ENCODE peak calls at places on chromosomes 12 and 14, in seven cellular contexts. One of them, this sample, is unnamed.

GRCh38 chr12:13437541-13437940 is 241.0 kb downstream of the EMP1 start:
- DNase-seq in brain microvascular endothelial cell: no peak
- DNase-seq in progenitor cell of endocrine pancreas: no peak
- DNase-seq in psoas muscle: no peak
- DNase-seq in cardiac muscle cell: no peak
- DNase-seq in Calu3: no peak
- DNase-seq in breast epithelium: no peak
- DNase-seq in this sample: no peak

GRCh38 chr12:109948382-109948781 is 47.8 kb downstream of the GIT2 start:
- DNase-seq in progenitor cell of endocrine pancreas: no peak
- DNase-seq in brain microvascular endothelial cell: no peak
- DNase-seq in Calu3: no peak
- DNase-seq in cardiac muscle cell: no peak
- DNase-seq in breast epithelium: no peak
- DNase-seq in psoas muscle: no peak
- DNase-seq in this sample: no peak

GRCh38 chr12:79373896-79374499 is 316.8 kb downstream of the PAWR start:
- DNase-seq in brain microvascular endothelial cell: peak
- DNase-seq in breast epithelium: no peak
- DNase-seq in psoas muscle: no peak
- DNase-seq in cardiac muscle cell: peak
- DNase-seq in progenitor cell of endocrine pancreas: peak
- DNase-seq in Calu3: peak
- DNase-seq in this sample: no peak

GRCh38 chr12:47896633-47897032 is 8.2 kb downstream of the VDR start:
- DNase-seq in breast epithelium: peak
- DNase-seq in psoas muscle: no peak
- DNase-seq in Calu3: peak
- DNase-seq in brain microvascular endothelial cell: no peak
- DNase-seq in progenitor cell of endocrine pancreas: no peak
- DNase-seq in cardiac muscle cell: no peak
- DNase-seq in this sample: no peak

GRCh38 chr12:58066296-58066695 is 124.9 kb downstream of the ATP23 start:
- DNase-seq in breast epithelium: no peak
- DNase-seq in Calu3: peak
- DNase-seq in progenitor cell of endocrine pancreas: no peak
- DNase-seq in psoas muscle: no peak
- DNase-seq in brain microvascular endothelial cell: no peak
- DNase-seq in cardiac muscle cell: peak
- DNase-seq in this sample: no peak

GRCh38 chr12:31016057-31016456 is 57.6 kb upstream of the DDX11 start:
- DNase-seq in cardiac muscle cell: no peak
- DNase-seq in Calu3: no peak
- DNase-seq in progenitor cell of endocrine pancreas: no peak
- DNase-seq in brain microvascular endothelial cell: no peak
- DNase-seq in psoas muscle: no peak
- DNase-seq in breast epithelium: no peak
- DNase-seq in this sample: no peak

GRCh38 chr12:125193798-125194562 is 128.7 kb downstream of the AACS start:
- DNase-seq in progenitor cell of endocrine pancreas: no peak
- DNase-seq in psoas muscle: no peak
- DNase-seq in brain microvascular endothelial cell: peak
- DNase-seq in breast epithelium: no peak
- DNase-seq in Calu3: peak
- DNase-seq in cardiac muscle cell: no peak
- DNase-seq in this sample: no peak

GRCh38 chr14:105067140-105067968 is 2.1 kb upstream of the GPR132 start:
- DNase-seq in progenitor cell of endocrine pancreas: no peak
- DNase-seq in cardiac muscle cell: no peak
- DNase-seq in psoas muscle: no peak
- DNase-seq in brain microvascular endothelial cell: peak
- DNase-seq in Calu3: no peak
- DNase-seq in breast epithelium: no peak
- DNase-seq in this sample: no peak

GRCh38 chr14:99075061-99075460 is 196.9 kb downstream of the BCL11B start:
- DNase-seq in progenitor cell of endocrine pancreas: no peak
- DNase-seq in Calu3: no peak
- DNase-seq in psoas muscle: no peak
- DNase-seq in brain microvascular endothelial cell: no peak
- DNase-seq in breast epithelium: no peak
- DNase-seq in cardiac muscle cell: no peak
- DNase-seq in this sample: no peak

GRCh38 chr12:31929140-31929526 is 30.1 kb upstream of the RESF1 start:
- DNase-seq in breast epithelium: no peak
- DNase-seq in brain microvascular endothelial cell: no peak
- DNase-seq in progenitor cell of endocrine pancreas: no peak
- DNase-seq in cardiac muscle cell: no peak
- DNase-seq in psoas muscle: no peak
- DNase-seq in Calu3: no peak
- DNase-seq in this sample: no peak

GRCh38 chr12:69527506-69528272 is 57.5 kb downstream of the FRS2 start:
- DNase-seq in Calu3: no peak
- DNase-seq in cardiac muscle cell: peak
- DNase-seq in progenitor cell of endocrine pancreas: no peak
- DNase-seq in breast epithelium: no peak
- DNase-seq in psoas muscle: no peak
- DNase-seq in brain microvascular endothelial cell: peak
- DNase-seq in this sample: peak

GRCh38 chr14:22561661-22562579 is 27.1 kb downstream of the DAD1 start:
- DNase-seq in cardiac muscle cell: peak
- DNase-seq in psoas muscle: no peak
- DNase-seq in Calu3: no peak
- DNase-seq in progenitor cell of endocrine pancreas: no peak
- DNase-seq in brain microvascular endothelial cell: no peak
- DNase-seq in breast epithelium: no peak
- DNase-seq in this sample: no peak

GRCh38 chr12:111410229-111411186 is 4.8 kb downstream of the SH2B3 start:
- DNase-seq in breast epithelium: no peak
- DNase-seq in progenitor cell of endocrine pancreas: no peak
- DNase-seq in psoas muscle: no peak
- DNase-seq in cardiac muscle cell: peak
- DNase-seq in brain microvascular endothelial cell: no peak
- DNase-seq in Calu3: no peak
- DNase-seq in this sample: no peak

GRCh38 chr12:108055135-108055534 is 74.0 kb upstream of the WSCD2 start:
- DNase-seq in Calu3: no peak
- DNase-seq in progenitor cell of endocrine pancreas: no peak
- DNase-seq in brain microvascular endothelial cell: no peak
- DNase-seq in cardiac muscle cell: no peak
- DNase-seq in psoas muscle: no peak
- DNase-seq in breast epithelium: no peak
- DNase-seq in this sample: no peak

GRCh38 chr12:121366063-121366459 is 13.8 kb upstream of the ANAPC5 start:
- DNase-seq in brain microvascular endothelial cell: no peak
- DNase-seq in Calu3: no peak
- DNase-seq in breast epithelium: no peak
- DNase-seq in psoas muscle: no peak
- DNase-seq in progenitor cell of endocrine pancreas: no peak
- DNase-seq in cardiac muscle cell: no peak
- DNase-seq in this sample: no peak

GRCh38 chr14:32252030-32252670 is 49.1 kb upstream of the RNU6-8 start:
- DNase-seq in psoas muscle: no peak
- DNase-seq in progenitor cell of endocrine pancreas: peak
- DNase-seq in Calu3: peak
- DNase-seq in breast epithelium: no peak
- DNase-seq in cardiac muscle cell: peak
- DNase-seq in brain microvascular endothelial cell: peak
- DNase-seq in this sample: peak

GRCh38 chr14:73943083-73943482 is 6.8 kb downstream of the FAM161B start:
- DNase-seq in cardiac muscle cell: peak
- DNase-seq in progenitor cell of endocrine pancreas: no peak
- DNase-seq in psoas muscle: no peak
- DNase-seq in brain microvascular endothelial cell: peak
- DNase-seq in breast epithelium: no peak
- DNase-seq in Calu3: no peak
- DNase-seq in this sample: peak

GRCh38 chr12:116508145-116509121 is 50.7 kb upstream of the MAP1LC3B2 start:
- DNase-seq in psoas muscle: peak
- DNase-seq in breast epithelium: no peak
- DNase-seq in brain microvascular endothelial cell: no peak
- DNase-seq in Calu3: no peak
- DNase-seq in cardiac muscle cell: peak
- DNase-seq in progenitor cell of endocrine pancreas: peak
- DNase-seq in this sample: no peak

GRCh38 chr14:66038214-66038977 is 447.8 kb upstream of the CCDC196 start:
- DNase-seq in cardiac muscle cell: peak
- DNase-seq in psoas muscle: no peak
- DNase-seq in brain microvascular endothelial cell: peak
- DNase-seq in breast epithelium: no peak
- DNase-seq in progenitor cell of endocrine pancreas: no peak
- DNase-seq in Calu3: peak
- DNase-seq in this sample: peak

GRCh38 chr14:66036598-66036997 is 449.6 kb upstream of the CCDC196 start:
- DNase-seq in brain microvascular endothelial cell: no peak
- DNase-seq in progenitor cell of endocrine pancreas: no peak
- DNase-seq in breast epithelium: no peak
- DNase-seq in Calu3: no peak
- DNase-seq in psoas muscle: no peak
- DNase-seq in cardiac muscle cell: no peak
- DNase-seq in this sample: no peak

GRCh38 chr14:66037361-66037760 is 448.8 kb upstream of the CCDC196 start:
- DNase-seq in breast epithelium: no peak
- DNase-seq in brain microvascular endothelial cell: no peak
- DNase-seq in Calu3: no peak
- DNase-seq in psoas muscle: no peak
- DNase-seq in cardiac muscle cell: no peak
- DNase-seq in progenitor cell of endocrine pancreas: no peak
- DNase-seq in this sample: no peak

GRCh38 chr14:66032800-66033199 is 453.4 kb upstream of the CCDC196 start:
- DNase-seq in progenitor cell of endocrine pancreas: no peak
- DNase-seq in brain microvascular endothelial cell: no peak
- DNase-seq in cardiac muscle cell: no peak
- DNase-seq in psoas muscle: no peak
- DNase-seq in breast epithelium: no peak
- DNase-seq in Calu3: no peak
- DNase-seq in this sample: no peak
- TF ChIP-seq CTCF in progenitor cell of endocrine pancreas: no peak
- TF ChIP-seq CTCF in brain microvascular endothelial cell: no peak
- TF ChIP-seq CTCF in cardiac muscle cell: no peak
- TF ChIP-seq CTCF in psoas muscle: no peak
- TF ChIP-seq CTCF in breast epithelium: no peak
- TF ChIP-seq CTCF in Calu3: no peak
- TF ChIP-seq CTCF in this sample: no peak

GRCh38 chr12:14618990-14619389 is 51.3 kb upstream of the PLBD1 start:
- DNase-seq in Calu3: peak
- DNase-seq in progenitor cell of endocrine pancreas: no peak
- DNase-seq in brain microvascular endothelial cell: peak
- DNase-seq in psoas muscle: no peak
- DNase-seq in cardiac muscle cell: peak
- DNase-seq in breast epithelium: no peak
- DNase-seq in this sample: no peak
- TF ChIP-seq CTCF in Calu3: no peak
- TF ChIP-seq CTCF in progenitor cell of endocrine pancreas: peak
- TF ChIP-seq CTCF in brain microvascular endothelial cell: peak
- TF ChIP-seq CTCF in psoas muscle: peak
- TF ChIP-seq CTCF in cardiac muscle cell: peak
- TF ChIP-seq CTCF in breast epithelium: peak
- TF ChIP-seq CTCF in this sample: peak

GRCh38 chr12:48980953-48981756 is 3.0 kb downstream of the WNT1 start:
- DNase-seq in cardiac muscle cell: no peak
- DNase-seq in brain microvascular endothelial cell: no peak
- DNase-seq in Calu3: no peak
- DNase-seq in psoas muscle: no peak
- DNase-seq in breast epithelium: no peak
- DNase-seq in progenitor cell of endocrine pancreas: no peak
- DNase-seq in this sample: no peak
- TF ChIP-seq CTCF in cardiac muscle cell: peak
- TF ChIP-seq CTCF in brain microvascular endothelial cell: peak
- TF ChIP-seq CTCF in Calu3: no peak
- TF ChIP-seq CTCF in psoas muscle: no peak
- TF ChIP-seq CTCF in breast epithelium: no peak
- TF ChIP-seq CTCF in progenitor cell of endocrine pancreas: peak
- TF ChIP-seq CTCF in this sample: peak

GRCh38 chr12:133080619-133081407 is at the start of gene ZNF140:
- DNase-seq in Calu3: peak
- DNase-seq in progenitor cell of endocrine pancreas: peak
- DNase-seq in breast epithelium: peak
- DNase-seq in brain microvascular endothelial cell: peak
- DNase-seq in psoas muscle: peak
- DNase-seq in cardiac muscle cell: peak
- DNase-seq in this sample: peak
- TF ChIP-seq CTCF in Calu3: no peak
- TF ChIP-seq CTCF in progenitor cell of endocrine pancreas: peak
- TF ChIP-seq CTCF in breast epithelium: peak
- TF ChIP-seq CTCF in brain microvascular endothelial cell: peak
- TF ChIP-seq CTCF in psoas muscle: peak
- TF ChIP-seq CTCF in cardiac muscle cell: peak
- TF ChIP-seq CTCF in this sample: peak

GRCh38 chr14:90721619-90722305 is 94.5 kb downstream of the TTC7B start:
- DNase-seq in cardiac muscle cell: no peak
- DNase-seq in breast epithelium: no peak
- DNase-seq in brain microvascular endothelial cell: no peak
- DNase-seq in psoas muscle: peak
- DNase-seq in Calu3: no peak
- DNase-seq in progenitor cell of endocrine pancreas: no peak
- DNase-seq in this sample: no peak

GRCh38 chr14:90722590-90722989 is 93.6 kb downstream of the TTC7B start:
- DNase-seq in psoas muscle: no peak
- DNase-seq in cardiac muscle cell: no peak
- DNase-seq in Calu3: no peak
- DNase-seq in breast epithelium: no peak
- DNase-seq in progenitor cell of endocrine pancreas: no peak
- DNase-seq in brain microvascular endothelial cell: no peak
- DNase-seq in this sample: no peak

GRCh38 chr14:90717916-90718315 is 98.3 kb downstream of the TTC7B start:
- DNase-seq in Calu3: no peak
- DNase-seq in breast epithelium: no peak
- DNase-seq in progenitor cell of endocrine pancreas: no peak
- DNase-seq in psoas muscle: no peak
- DNase-seq in brain microvascular endothelial cell: peak
- DNase-seq in cardiac muscle cell: peak
- DNase-seq in this sample: peak

GRCh38 chr14:90720832-90721231 is 95.4 kb downstream of the TTC7B start:
- DNase-seq in breast epithelium: no peak
- DNase-seq in psoas muscle: no peak
- DNase-seq in brain microvascular endothelial cell: no peak
- DNase-seq in cardiac muscle cell: no peak
- DNase-seq in progenitor cell of endocrine pancreas: no peak
- DNase-seq in Calu3: no peak
- DNase-seq in this sample: no peak

DNA sequence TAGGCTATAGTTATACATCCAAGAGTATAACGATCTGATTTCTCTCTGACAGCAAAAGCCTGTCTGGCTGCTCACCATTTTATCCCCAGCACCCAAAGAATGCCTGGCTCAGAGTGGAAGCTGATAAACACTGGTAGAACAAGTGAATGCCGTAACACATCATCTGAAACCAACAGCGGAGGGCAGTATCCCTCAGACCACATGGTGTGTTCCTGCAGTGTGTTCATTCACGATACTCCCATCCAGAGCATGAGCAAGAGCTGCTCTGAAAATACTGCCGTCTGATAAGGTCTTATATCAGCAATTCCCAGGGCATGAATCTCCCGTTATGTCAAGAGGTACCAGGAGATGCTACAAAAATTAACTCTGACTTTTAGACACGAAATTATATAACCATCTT is 95.9 kb downstream of the TTC7B start:
- DNase-seq in cardiac muscle cell: peak
- DNase-seq in progenitor cell of endocrine pancreas: no peak
- DNase-seq in brain microvascular endothelial cell: peak
- DNase-seq in psoas muscle: no peak
- DNase-seq in Calu3: no peak
- DNase-seq in breast epithelium: no peak
- DNase-seq in this sample: no peak
- TF ChIP-seq CTCF in cardiac muscle cell: no peak
- TF ChIP-seq CTCF in progenitor cell of endocrine pancreas: no peak
- TF ChIP-seq CTCF in brain microvascular endothelial cell: no peak
- TF ChIP-seq CTCF in psoas muscle: no peak
- TF ChIP-seq CTCF in Calu3: no peak
- TF ChIP-seq CTCF in breast epithelium: no peak
- TF ChIP-seq CTCF in this sample: no peak

GRCh38 chr12:6062427-6063378 is 61.8 kb downstream of the VWF start:
- DNase-seq in Calu3: peak
- DNase-seq in psoas muscle: no peak
- DNase-seq in cardiac muscle cell: peak
- DNase-seq in progenitor cell of endocrine pancreas: peak
- DNase-seq in breast epithelium: no peak
- DNase-seq in brain microvascular endothelial cell: no peak
- DNase-seq in this sample: no peak
- TF ChIP-seq CTCF in Calu3: peak
- TF ChIP-seq CTCF in psoas muscle: peak
- TF ChIP-seq CTCF in cardiac muscle cell: peak
- TF ChIP-seq CTCF in progenitor cell of endocrine pancreas: peak
- TF ChIP-seq CTCF in breast epithelium: peak
- TF ChIP-seq CTCF in brain microvascular endothelial cell: peak
- TF ChIP-seq CTCF in this sample: peak

This sample was measured in AG09309.